ENCODE peak calls at places on chromosomes 13 and 19, in five cellular contexts. G is COLO829; B is stimulated activated CD4-positive, alpha-beta T cell treated with anti-CD3 and anti-CD28 coated beads, Interleukin-1b, Interleukin-23, amount 100 ng/mL, for 24 hours; Z is psoas muscle; V is T-helper 9 cell. M is an unnamed sample.

GRCh38 chr13:22194106-22194810 is 523.4 kb downstream of the FGF9 start:
- DNase-seq in G (no peak), B (no peak), Z (no peak), V (no peak), M (no peak)

GRCh38 chr13:94056362-94056990 is 423.0 kb downstream of the DCT start:
- DNase-seq in G (no peak), V (no peak), Z (no peak), B (no peak), M (no peak)

GRCh38 chr19:16860996-16861395 is 27.8 kb upstream of the F2RL3 start:
- DNase-seq in V (no peak), G (no peak), B (no peak), Z (no peak), M (no peak)

GRCh38 chr19:47125669-47125938 is 5.0 kb upstream of the SAE1 start:
- DNase-seq in Z (no peak), G (no peak), V (no peak), B (no peak), M (no peak)

GRCh38 chr13:51803018-51803417 is 945 bp downstream of the DHRS12 start:
- DNase-seq in B (no peak), Z (no peak), V (no peak), G (no peak), M (no peak)

GRCh38 chr19:23787106-23787505 is 28.4 kb upstream of the ZNF681 start:
- DNase-seq in B (no peak), G (no peak), Z (no peak), V (no peak), M (no peak)

GRCh38 chr19:48900477-48901452 is 653 bp downstream of the NUCB1 start:
- DNase-seq in V (no peak), B (no peak), G (peak; percentile 75), Z (peak; percentile 64), M (no peak)

GRCh38 chr19:40512473-40513344 is 45.9 kb downstream of the SPTBN4 start:
- DNase-seq in V (no peak), G (no peak), Z (no peak), B (no peak), M (peak; percentile 81)

GRCh38 chr13:28136916-28137315 is 1.4 kb upstream of the PAN3 start:
- DNase-seq in B (no peak), V (no peak), G (no peak), Z (no peak), M (no peak)

M was measured in iPS-NIHi11.